ENCODE peak calls at places on chromosomes 2 and 18, in six cellular contexts. One of them, this sample, is unnamed. For H3K27me3, the result is how much of the 10 kb centered on the place peaks cover.

GRCh38 chr2:98571796-98572195 is 36.5 kb downstream of the COA5 start:
- DNase-seq in K562: no peak
- DNase-seq in fibroblast of lung: no peak
- DNase-seq in right atrium auricular region: no peak
- DNase-seq in left ventricle myocardium inferior: no peak
- DNase-seq in dorsolateral prefrontal cortex: no peak
- DNase-seq in this sample: no peak

GRCh38 chr2:229044581-229044980 is 226.5 kb downstream of the PID1 start:
- DNase-seq in K562: no peak
- DNase-seq in fibroblast of lung: peak
- DNase-seq in right atrium auricular region: no peak
- DNase-seq in left ventricle myocardium inferior: no peak
- DNase-seq in dorsolateral prefrontal cortex: no peak
- DNase-seq in this sample: no peak

GRCh38 chr2:239429473-239430350 is 28.9 kb upstream of the HDAC4 start:
- DNase-seq in K562: no peak
- DNase-seq in fibroblast of lung: peak
- DNase-seq in right atrium auricular region: no peak
- DNase-seq in left ventricle myocardium inferior: no peak
- DNase-seq in dorsolateral prefrontal cortex: no peak
- DNase-seq in this sample: no peak

GRCh38 chr2:239943571-239943970 is 81.6 kb downstream of the NDUFA10 start:
- DNase-seq in K562: no peak
- DNase-seq in fibroblast of lung: no peak
- DNase-seq in right atrium auricular region: no peak
- DNase-seq in left ventricle myocardium inferior: peak
- DNase-seq in dorsolateral prefrontal cortex: no peak
- DNase-seq in this sample: no peak

GRCh38 chr2:239947361-239948045 is 77.6 kb downstream of the NDUFA10 start:
- DNase-seq in K562: no peak
- DNase-seq in fibroblast of lung: no peak
- DNase-seq in right atrium auricular region: no peak
- DNase-seq in left ventricle myocardium inferior: peak
- DNase-seq in dorsolateral prefrontal cortex: peak
- DNase-seq in this sample: no peak

GRCh38 chr2:36480596-36480995 is 117.4 kb downstream of the FEZ2 start:
- DNase-seq in K562: no peak
- DNase-seq in fibroblast of lung: no peak
- DNase-seq in right atrium auricular region: no peak
- DNase-seq in left ventricle myocardium inferior: no peak
- DNase-seq in dorsolateral prefrontal cortex: no peak
- DNase-seq in this sample: no peak

GRCh38 chr18:24219561-24220317 is 80.9 kb downstream of the CABYR start:
- DNase-seq in K562: no peak
- DNase-seq in fibroblast of lung: no peak
- DNase-seq in right atrium auricular region: no peak
- DNase-seq in left ventricle myocardium inferior: no peak
- DNase-seq in dorsolateral prefrontal cortex: no peak
- DNase-seq in this sample: no peak

GRCh38 chr18:63207154-63207790 is 112.3 kb downstream of the BCL2 start:
- DNase-seq in K562: no peak
- DNase-seq in fibroblast of lung: no peak
- DNase-seq in right atrium auricular region: no peak
- DNase-seq in left ventricle myocardium inferior: no peak
- DNase-seq in dorsolateral prefrontal cortex: no peak
- DNase-seq in this sample: no peak

GRCh38 chr2:190596998-190597397 is 51.9 kb upstream of the NAB1 start:
- DNase-seq in K562: no peak
- DNase-seq in fibroblast of lung: no peak
- DNase-seq in right atrium auricular region: no peak
- DNase-seq in left ventricle myocardium inferior: peak
- DNase-seq in dorsolateral prefrontal cortex: no peak
- DNase-seq in this sample: no peak

GRCh38 chr2:224584768-224585204 is 377 bp downstream of the CUL3 start:
- DNase-seq in K562: peak
- DNase-seq in fibroblast of lung: peak
- DNase-seq in right atrium auricular region: no peak
- DNase-seq in left ventricle myocardium inferior: peak
- DNase-seq in dorsolateral prefrontal cortex: peak
- DNase-seq in this sample: no peak

GRCh38 chr2:18639756-18640453 is 50.5 kb upstream of the NT5C1B start:
- DNase-seq in K562: no peak
- DNase-seq in fibroblast of lung: no peak
- DNase-seq in right atrium auricular region: no peak
- DNase-seq in left ventricle myocardium inferior: no peak
- DNase-seq in dorsolateral prefrontal cortex: no peak
- DNase-seq in this sample: no peak

GRCh38 chr18:79353238-79353637 is 42.5 kb upstream of the NFATC1 start:
- DNase-seq in K562: no peak
- DNase-seq in fibroblast of lung: peak
- DNase-seq in right atrium auricular region: no peak
- DNase-seq in left ventricle myocardium inferior: no peak
- DNase-seq in dorsolateral prefrontal cortex: peak
- DNase-seq in this sample: no peak

GRCh38 chr2:110206056-110206455 is 1.2 kb upstream of the NPHP1 start:
- DNase-seq in K562: peak
- DNase-seq in fibroblast of lung: no peak
- DNase-seq in right atrium auricular region: no peak
- DNase-seq in left ventricle myocardium inferior: no peak
- DNase-seq in dorsolateral prefrontal cortex: no peak
- DNase-seq in this sample: no peak

GRCh38 chr18:58447342-58448190 is 181.3 kb downstream of the ALPK2 start:
- DNase-seq in K562: no peak
- DNase-seq in fibroblast of lung: peak
- DNase-seq in right atrium auricular region: no peak
- DNase-seq in left ventricle myocardium inferior: no peak
- DNase-seq in dorsolateral prefrontal cortex: no peak
- DNase-seq in this sample: no peak

GRCh38 chr2:79511320-79511951 is 1.4 kb upstream of the CTNNA2 start:
- DNase-seq in K562: peak
- DNase-seq in fibroblast of lung: peak
- DNase-seq in right atrium auricular region: no peak
- DNase-seq in left ventricle myocardium inferior: no peak
- DNase-seq in dorsolateral prefrontal cortex: no peak
- DNase-seq in this sample: peak

GRCh38 chr2:11004206-11004605 is 92.5 kb downstream of the KCNF1 start:
- DNase-seq in K562: no peak
- DNase-seq in fibroblast of lung: peak
- DNase-seq in right atrium auricular region: no peak
- DNase-seq in left ventricle myocardium inferior: no peak
- DNase-seq in dorsolateral prefrontal cortex: no peak
- DNase-seq in this sample: peak

GRCh38 chr2:12169060-12169406 is 422.6 kb downstream of the LPIN1 start:
- DNase-seq in K562: no peak
- DNase-seq in fibroblast of lung: peak
- DNase-seq in right atrium auricular region: no peak
- DNase-seq in left ventricle myocardium inferior: no peak
- DNase-seq in dorsolateral prefrontal cortex: no peak
- DNase-seq in this sample: peak

GRCh38 chr2:15943378-15943851 is 3.1 kb downstream of the MYCN start:
- DNase-seq in K562: peak
- DNase-seq in fibroblast of lung: no peak
- DNase-seq in right atrium auricular region: no peak
- DNase-seq in left ventricle myocardium inferior: peak
- DNase-seq in dorsolateral prefrontal cortex: peak
- DNase-seq in this sample: no peak

GRCh38 chr2:70779911-70780580 is 10.4 kb downstream of the FIGLA start:
- DNase-seq in K562: no peak
- DNase-seq in fibroblast of lung: no peak
- DNase-seq in right atrium auricular region: no peak
- DNase-seq in left ventricle myocardium inferior: no peak
- DNase-seq in dorsolateral prefrontal cortex: no peak
- DNase-seq in this sample: no peak

GRCh38 chr2:42127425-42128424 is 41.4 kb upstream of the EML4 start:
- DNase-seq in K562: no peak
- DNase-seq in fibroblast of lung: no peak
- DNase-seq in right atrium auricular region: no peak
- DNase-seq in left ventricle myocardium inferior: no peak
- DNase-seq in dorsolateral prefrontal cortex: no peak
- DNase-seq in this sample: no peak

GRCh38 chr2:197708331-197708730 is 3.2 kb downstream of the MARS2 start:
- DNase-seq in K562: no peak
- DNase-seq in fibroblast of lung: peak
- DNase-seq in right atrium auricular region: no peak
- DNase-seq in left ventricle myocardium inferior: no peak
- DNase-seq in dorsolateral prefrontal cortex: no peak
- DNase-seq in this sample: peak

GRCh38 chr2:71551631-71551915 is 98.2 kb downstream of the DYSF start:
- DNase-seq in K562: no peak
- DNase-seq in fibroblast of lung: no peak
- DNase-seq in right atrium auricular region: no peak
- DNase-seq in left ventricle myocardium inferior: no peak
- DNase-seq in dorsolateral prefrontal cortex: peak
- DNase-seq in this sample: no peak

GRCh38 chr18:21704603-21705364 is at the start of gene ABHD3:
- DNase-seq in K562: peak
- DNase-seq in fibroblast of lung: peak
- DNase-seq in right atrium auricular region: peak
- DNase-seq in left ventricle myocardium inferior: peak
- DNase-seq in dorsolateral prefrontal cortex: peak
- DNase-seq in this sample: no peak
- TF ChIP-seq CTCF in K562: peak
- TF ChIP-seq CTCF in fibroblast of lung: peak
- TF ChIP-seq CTCF in right atrium auricular region: no peak
- TF ChIP-seq CTCF in left ventricle myocardium inferior: peak
- TF ChIP-seq CTCF in dorsolateral prefrontal cortex: no peak
- TF ChIP-seq CTCF in this sample: peak

GRCh38 chr2:120901213-120901612 is 165.5 kb downstream of the GLI2 start:
- DNase-seq in K562: no peak
- DNase-seq in fibroblast of lung: no peak
- DNase-seq in right atrium auricular region: no peak
- DNase-seq in left ventricle myocardium inferior: peak
- DNase-seq in dorsolateral prefrontal cortex: no peak
- DNase-seq in this sample: no peak
- H3K4me3 ChIP-seq in K562: no peak
- H3K4me3 ChIP-seq in fibroblast of lung: no peak
- H3K4me3 ChIP-seq in right atrium auricular region: no peak
- H3K4me3 ChIP-seq in left ventricle myocardium inferior: no peak
- H3K4me3 ChIP-seq in dorsolateral prefrontal cortex: no peak
- H3K4me3 ChIP-seq in this sample: no peak

DNA sequence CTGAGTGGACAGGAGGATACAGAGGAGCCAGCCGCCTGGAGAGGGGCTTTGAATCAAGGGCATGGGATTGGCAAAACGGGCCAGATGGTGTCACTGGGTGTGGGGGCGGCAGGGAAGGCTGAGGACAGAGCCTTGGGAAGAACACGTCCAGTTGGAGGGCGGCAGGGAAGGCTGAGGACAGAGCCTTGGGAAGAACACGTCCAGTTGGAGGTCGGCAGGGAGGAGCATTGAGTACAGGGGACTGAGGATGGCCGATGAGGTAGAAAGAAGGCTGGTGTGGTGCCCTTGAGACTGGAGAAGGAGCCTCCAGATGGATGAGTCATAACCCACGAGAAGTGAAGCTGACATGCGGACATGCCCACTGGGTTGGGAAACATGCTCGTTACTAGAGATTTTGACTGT is 4.5 kb downstream of the HES6 start:
- DNase-seq in K562: no peak
- DNase-seq in fibroblast of lung: peak
- DNase-seq in right atrium auricular region: no peak
- DNase-seq in left ventricle myocardium inferior: no peak
- DNase-seq in dorsolateral prefrontal cortex: no peak
- DNase-seq in this sample: no peak
- H3K27me3 ChIP-seq in K562: under half
- H3K27me3 ChIP-seq in fibroblast of lung: under half
- H3K27me3 ChIP-seq in right atrium auricular region: under half
- H3K27me3 ChIP-seq in left ventricle myocardium inferior: under half
- H3K27me3 ChIP-seq in dorsolateral prefrontal cortex: under half
- H3K27me3 ChIP-seq in this sample: under half

GRCh38 chr18:54223568-54224241 is 764 bp downstream of the MBD2 start:
- DNase-seq in K562: peak
- DNase-seq in fibroblast of lung: peak
- DNase-seq in right atrium auricular region: peak
- DNase-seq in left ventricle myocardium inferior: peak
- DNase-seq in dorsolateral prefrontal cortex: no peak
- DNase-seq in this sample: peak
- TF ChIP-seq CTCF in K562: no peak
- TF ChIP-seq CTCF in fibroblast of lung: no peak
- TF ChIP-seq CTCF in right atrium auricular region: no peak
- TF ChIP-seq CTCF in left ventricle myocardium inferior: no peak
- TF ChIP-seq CTCF in dorsolateral prefrontal cortex: no peak
- TF ChIP-seq CTCF in this sample: no peak

DNA sequence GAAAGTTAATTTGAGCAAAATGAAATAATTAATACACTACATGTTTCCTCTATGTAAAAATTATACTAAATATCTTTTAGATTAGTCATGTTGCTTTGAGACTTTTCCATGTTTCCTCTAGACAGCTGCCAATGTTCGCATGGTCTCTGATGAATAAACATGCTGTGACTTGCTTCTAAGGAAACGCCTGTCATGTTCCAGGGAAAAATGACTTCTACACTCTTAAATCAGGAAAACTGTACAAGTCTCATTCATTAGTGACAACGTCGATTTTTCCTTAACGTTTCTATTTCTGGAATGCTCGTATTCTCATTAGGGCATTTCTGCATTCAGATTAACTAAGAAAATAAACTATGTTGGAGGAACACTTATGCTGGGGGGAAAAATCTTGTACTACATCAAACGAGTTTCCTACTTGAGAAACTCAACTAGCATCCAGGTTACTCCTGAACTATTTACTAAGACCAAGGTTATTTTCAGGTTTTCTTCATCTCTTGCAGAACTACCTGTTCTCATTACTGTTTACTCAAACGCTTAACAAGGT is 1.6 kb downstream of the COBLL1 start:
- DNase-seq in K562: no peak
- DNase-seq in fibroblast of lung: peak
- DNase-seq in right atrium auricular region: no peak
- DNase-seq in left ventricle myocardium inferior: no peak
- DNase-seq in dorsolateral prefrontal cortex: no peak
- DNase-seq in this sample: no peak
- H3K4me3 ChIP-seq in K562: no peak
- H3K4me3 ChIP-seq in fibroblast of lung: peak
- H3K4me3 ChIP-seq in right atrium auricular region: peak
- H3K4me3 ChIP-seq in left ventricle myocardium inferior: peak
- H3K4me3 ChIP-seq in dorsolateral prefrontal cortex: peak
- H3K4me3 ChIP-seq in this sample: peak

GRCh38 chr2:95348609-95349567 is 51.7 kb downstream of the KCNIP3 start:
- DNase-seq in K562: no peak
- DNase-seq in fibroblast of lung: peak
- DNase-seq in right atrium auricular region: no peak
- DNase-seq in left ventricle myocardium inferior: peak
- DNase-seq in dorsolateral prefrontal cortex: no peak
- DNase-seq in this sample: no peak
- H3K27me3 ChIP-seq in K562: half or more
- H3K27me3 ChIP-seq in fibroblast of lung: under half
- H3K27me3 ChIP-seq in right atrium auricular region: under half
- H3K27me3 ChIP-seq in left ventricle myocardium inferior: under half
- H3K27me3 ChIP-seq in dorsolateral prefrontal cortex: under half
- H3K27me3 ChIP-seq in this sample: under half

DNA sequence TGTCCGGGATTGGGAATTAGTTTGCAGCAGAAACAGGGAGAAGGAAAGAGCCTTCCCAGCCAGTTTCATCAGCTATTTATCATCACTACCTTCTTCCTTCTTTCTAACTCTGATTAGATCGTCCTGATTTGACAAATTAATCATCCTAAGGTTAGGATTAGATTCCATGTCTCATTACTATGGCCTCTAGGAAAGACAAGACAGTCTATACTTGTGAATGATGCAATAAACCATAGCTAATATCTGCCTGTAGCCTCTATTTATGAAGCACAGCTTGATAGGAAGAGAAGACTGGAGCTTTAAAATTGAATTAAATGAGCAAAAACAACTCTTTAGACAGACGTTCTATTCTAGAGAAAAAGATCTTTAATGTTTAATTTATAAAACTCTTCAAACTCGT is 25.2 kb upstream of the FRZB start:
- DNase-seq in K562: no peak
- DNase-seq in fibroblast of lung: no peak
- DNase-seq in right atrium auricular region: no peak
- DNase-seq in left ventricle myocardium inferior: no peak
- DNase-seq in dorsolateral prefrontal cortex: no peak
- DNase-seq in this sample: no peak
- TF ChIP-seq CTCF in K562: no peak
- TF ChIP-seq CTCF in fibroblast of lung: no peak
- TF ChIP-seq CTCF in right atrium auricular region: no peak
- TF ChIP-seq CTCF in left ventricle myocardium inferior: no peak
- TF ChIP-seq CTCF in dorsolateral prefrontal cortex: no peak
- TF ChIP-seq CTCF in this sample: no peak